ENCODE peak calls at places on chromosomes 3 and 15, in eight cellular contexts. One of them, this sample, is unnamed. For H3K4me1, the result is how much of the 10 kb centered on the place peaks cover.

GRCh38 chr3:153896197-153896596 is 225.0 kb upstream of the ARHGEF26 start:
- DNase-seq in stomach: no peak
- DNase-seq in right lobe of liver: no peak
- DNase-seq in IMR-90: no peak
- DNase-seq in ovary: no peak
- DNase-seq in upper lobe of left lung: no peak
- DNase-seq in heart left ventricle: no peak
- DNase-seq in spleen: no peak
- DNase-seq in this sample: no peak

GRCh38 chr15:39624806-39625205 is 43.9 kb downstream of the THBS1 start:
- DNase-seq in heart left ventricle: peak
- DNase-seq in upper lobe of left lung: no peak
- DNase-seq in ovary: peak
- DNase-seq in spleen: peak
- DNase-seq in stomach: peak
- DNase-seq in right lobe of liver: no peak
- DNase-seq in IMR-90: peak
- DNase-seq in this sample: no peak

GRCh38 chr15:70526221-70526973 is 237.0 kb downstream of the UACA start:
- DNase-seq in IMR-90: peak
- DNase-seq in stomach: no peak
- DNase-seq in ovary: no peak
- DNase-seq in upper lobe of left lung: no peak
- DNase-seq in spleen: peak
- DNase-seq in right lobe of liver: peak
- DNase-seq in heart left ventricle: no peak
- DNase-seq in this sample: peak

GRCh38 chr15:80559761-80560160 is 135.3 kb upstream of the ABHD17C start:
- DNase-seq in ovary: no peak
- DNase-seq in right lobe of liver: no peak
- DNase-seq in heart left ventricle: no peak
- DNase-seq in stomach: no peak
- DNase-seq in spleen: no peak
- DNase-seq in upper lobe of left lung: no peak
- DNase-seq in IMR-90: no peak
- DNase-seq in this sample: no peak

GRCh38 chr15:92429378-92430066 is 35.8 kb downstream of the ST8SIA2 start:
- DNase-seq in spleen: no peak
- DNase-seq in upper lobe of left lung: no peak
- DNase-seq in right lobe of liver: no peak
- DNase-seq in ovary: no peak
- DNase-seq in IMR-90: peak
- DNase-seq in heart left ventricle: no peak
- DNase-seq in stomach: no peak
- DNase-seq in this sample: no peak

GRCh38 chr3:133475245-133476010 is 75.6 kb downstream of the BFSP2 start:
- DNase-seq in stomach: no peak
- DNase-seq in heart left ventricle: no peak
- DNase-seq in right lobe of liver: peak
- DNase-seq in spleen: no peak
- DNase-seq in IMR-90: no peak
- DNase-seq in upper lobe of left lung: no peak
- DNase-seq in ovary: no peak
- DNase-seq in this sample: no peak

GRCh38 chr3:172082269-172082668 is 42.9 kb downstream of the FNDC3B start:
- DNase-seq in ovary: no peak
- DNase-seq in heart left ventricle: peak
- DNase-seq in spleen: no peak
- DNase-seq in upper lobe of left lung: no peak
- DNase-seq in IMR-90: peak
- DNase-seq in right lobe of liver: no peak
- DNase-seq in stomach: no peak
- DNase-seq in this sample: no peak

GRCh38 chr15:39565851-39566250 is 15.0 kb upstream of the THBS1 start:
- DNase-seq in stomach: no peak
- DNase-seq in heart left ventricle: no peak
- DNase-seq in IMR-90: peak
- DNase-seq in upper lobe of left lung: no peak
- DNase-seq in right lobe of liver: no peak
- DNase-seq in ovary: no peak
- DNase-seq in spleen: no peak
- DNase-seq in this sample: no peak

GRCh38 chr3:9736831-9737230 is 5.3 kb downstream of the BRPF1 start:
- DNase-seq in spleen: no peak
- DNase-seq in IMR-90: peak
- DNase-seq in heart left ventricle: no peak
- DNase-seq in right lobe of liver: no peak
- DNase-seq in stomach: no peak
- DNase-seq in upper lobe of left lung: no peak
- DNase-seq in ovary: no peak
- DNase-seq in this sample: no peak

GRCh38 chr3:187464682-187465081 is 96.5 kb downstream of the RTP4 start:
- DNase-seq in stomach: no peak
- DNase-seq in spleen: no peak
- DNase-seq in heart left ventricle: no peak
- DNase-seq in right lobe of liver: no peak
- DNase-seq in IMR-90: no peak
- DNase-seq in ovary: no peak
- DNase-seq in upper lobe of left lung: no peak
- DNase-seq in this sample: no peak

GRCh38 chr3:181006541-181006940 is 17.0 kb upstream of the DNAJC19 start:
- DNase-seq in upper lobe of left lung: no peak
- DNase-seq in stomach: no peak
- DNase-seq in right lobe of liver: no peak
- DNase-seq in ovary: no peak
- DNase-seq in IMR-90: peak
- DNase-seq in heart left ventricle: no peak
- DNase-seq in spleen: no peak
- DNase-seq in this sample: no peak

GRCh38 chr3:133113526-133113925 is 75.3 kb downstream of the TMEM108 start:
- DNase-seq in IMR-90: peak
- DNase-seq in spleen: no peak
- DNase-seq in upper lobe of left lung: no peak
- DNase-seq in heart left ventricle: no peak
- DNase-seq in right lobe of liver: no peak
- DNase-seq in ovary: no peak
- DNase-seq in stomach: no peak
- DNase-seq in this sample: no peak

GRCh38 chr3:123026551-123027291 is 842 bp downstream of the SEMA5B start:
- DNase-seq in IMR-90: no peak
- DNase-seq in upper lobe of left lung: peak
- DNase-seq in spleen: peak
- DNase-seq in stomach: peak
- DNase-seq in heart left ventricle: peak
- DNase-seq in right lobe of liver: peak
- DNase-seq in ovary: peak
- DNase-seq in this sample: no peak

DNA sequence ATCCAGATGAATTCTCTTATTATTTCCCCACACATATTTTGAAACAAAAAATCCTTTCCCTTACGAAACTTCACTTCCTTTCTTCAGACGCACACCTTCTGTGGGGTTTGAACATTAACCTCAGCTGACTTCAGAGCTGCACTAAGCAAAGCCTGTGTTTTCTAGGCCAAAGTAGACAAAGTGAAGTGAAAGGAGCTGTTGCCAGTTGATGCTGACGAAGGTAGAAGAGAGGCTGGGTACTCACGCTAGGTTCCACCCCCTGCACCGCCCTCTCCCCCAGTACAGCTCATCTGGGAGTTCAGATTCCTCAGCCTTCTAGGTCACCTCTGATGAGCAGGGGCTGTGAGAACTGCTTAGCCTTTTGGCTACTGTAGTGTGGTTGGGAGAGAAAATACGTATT is 24.1 kb downstream of the DUT start:
- DNase-seq in heart left ventricle: no peak
- DNase-seq in right lobe of liver: no peak
- DNase-seq in stomach: no peak
- DNase-seq in spleen: no peak
- DNase-seq in IMR-90: peak
- DNase-seq in upper lobe of left lung: no peak
- DNase-seq in ovary: no peak
- DNase-seq in this sample: no peak
- TF ChIP-seq POLR2A in heart left ventricle: no peak
- TF ChIP-seq POLR2A in right lobe of liver: no peak
- TF ChIP-seq POLR2A in stomach: no peak
- TF ChIP-seq POLR2A in spleen: no peak
- TF ChIP-seq POLR2A in IMR-90: no peak
- TF ChIP-seq POLR2A in upper lobe of left lung: no peak
- TF ChIP-seq POLR2A in ovary: no peak
- TF ChIP-seq POLR2A in this sample: no peak

GRCh38 chr3:52023860-52024764 is 28.4 kb upstream of the RPL29 start:
- DNase-seq in stomach: no peak
- DNase-seq in ovary: no peak
- DNase-seq in spleen: no peak
- DNase-seq in right lobe of liver: no peak
- DNase-seq in IMR-90: no peak
- DNase-seq in heart left ventricle: no peak
- DNase-seq in upper lobe of left lung: no peak
- DNase-seq in this sample: no peak
- H3K4me1 ChIP-seq in stomach: under half
- H3K4me1 ChIP-seq in ovary: under half
- H3K4me1 ChIP-seq in spleen: half or more
- H3K4me1 ChIP-seq in right lobe of liver: under half
- H3K4me1 ChIP-seq in IMR-90: under half
- H3K4me1 ChIP-seq in heart left ventricle: half or more
- H3K4me1 ChIP-seq in upper lobe of left lung: under half
- H3K4me1 ChIP-seq in this sample: under half

DNA sequence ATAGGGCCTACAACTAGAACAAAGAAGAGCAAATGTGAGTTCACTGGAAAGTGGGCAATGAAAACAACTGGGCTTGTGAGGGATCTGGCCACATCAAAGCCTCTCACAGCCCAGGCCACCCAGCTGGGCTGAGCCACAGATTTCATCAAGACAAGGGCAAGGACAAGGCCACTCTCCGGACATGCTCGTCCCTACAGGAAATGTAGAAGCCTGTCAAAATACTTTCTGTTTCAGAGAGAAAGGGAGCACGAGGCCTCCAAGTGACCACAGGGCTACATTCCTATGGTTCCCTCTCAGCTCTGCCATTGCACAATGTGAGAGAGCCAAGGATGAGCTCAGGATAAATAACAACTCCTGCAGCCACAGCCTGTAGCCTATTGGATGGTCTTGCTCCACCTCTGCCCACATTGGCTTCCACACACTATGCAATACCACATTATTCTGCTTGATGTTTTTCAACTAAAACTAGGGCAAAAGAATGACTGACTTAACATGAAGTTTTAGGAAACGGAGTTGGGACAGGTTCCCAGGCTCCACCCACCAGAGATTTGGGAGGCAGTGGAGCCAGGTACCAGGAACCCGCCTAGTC is 12.1 kb downstream of the TBC1D2B start:
- DNase-seq in right lobe of liver: peak
- DNase-seq in upper lobe of left lung: no peak
- DNase-seq in IMR-90: peak
- DNase-seq in spleen: no peak
- DNase-seq in stomach: peak
- DNase-seq in heart left ventricle: peak
- DNase-seq in ovary: peak
- DNase-seq in this sample: no peak
- H3K27ac ChIP-seq in right lobe of liver: peak
- H3K27ac ChIP-seq in upper lobe of left lung: peak
- H3K27ac ChIP-seq in IMR-90: peak
- H3K27ac ChIP-seq in spleen: peak
- H3K27ac ChIP-seq in stomach: peak
- H3K27ac ChIP-seq in heart left ventricle: peak
- H3K27ac ChIP-seq in ovary: peak
- H3K27ac ChIP-seq in this sample: peak

DNA sequence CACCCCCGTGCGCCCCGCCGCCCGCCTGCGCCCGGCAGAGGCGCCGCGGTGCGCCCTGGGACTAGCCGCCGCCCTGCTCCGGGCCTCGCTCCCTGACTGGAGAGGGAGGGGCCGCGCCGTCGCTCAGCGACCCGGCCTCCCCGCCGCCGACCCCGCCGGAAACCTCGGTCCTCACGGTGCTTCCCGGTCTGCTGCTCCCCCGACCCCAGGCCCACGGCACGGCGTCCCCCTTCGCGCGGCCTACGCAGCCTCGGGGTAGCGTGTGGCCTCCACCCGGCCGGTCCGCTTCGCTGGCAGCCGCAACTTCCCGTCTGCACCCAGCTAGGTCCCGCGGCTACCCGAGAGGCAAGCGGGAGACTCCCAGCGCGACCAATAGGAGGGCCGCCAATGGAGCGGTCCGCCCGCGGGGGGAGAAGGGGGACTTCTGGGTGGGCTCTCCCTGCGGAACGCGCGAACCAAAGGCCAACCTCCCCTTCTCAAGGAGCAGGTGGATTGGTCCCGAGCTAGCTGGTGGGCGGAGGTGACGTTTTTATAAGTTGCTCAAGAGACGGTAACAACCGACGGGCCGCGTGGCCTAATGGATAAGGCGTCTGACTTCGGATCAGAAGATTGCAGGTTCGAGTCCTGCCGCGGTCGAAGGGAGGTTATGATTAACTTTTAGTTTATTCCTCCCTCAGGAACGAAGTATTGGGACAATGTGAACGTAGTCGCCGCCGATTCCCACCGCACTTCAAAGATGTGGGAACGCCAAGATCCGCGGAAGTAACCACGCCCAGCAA is at the start of gene POLG:
- DNase-seq in ovary: peak
- DNase-seq in IMR-90: peak
- DNase-seq in stomach: peak
- DNase-seq in right lobe of liver: peak
- DNase-seq in spleen: peak
- DNase-seq in heart left ventricle: peak
- DNase-seq in upper lobe of left lung: peak
- DNase-seq in this sample: peak
- TF ChIP-seq POLR2A in ovary: peak
- TF ChIP-seq POLR2A in IMR-90: peak
- TF ChIP-seq POLR2A in stomach: no peak
- TF ChIP-seq POLR2A in right lobe of liver: peak
- TF ChIP-seq POLR2A in spleen: peak
- TF ChIP-seq POLR2A in heart left ventricle: peak
- TF ChIP-seq POLR2A in upper lobe of left lung: peak
- TF ChIP-seq POLR2A in this sample: peak

DNA sequence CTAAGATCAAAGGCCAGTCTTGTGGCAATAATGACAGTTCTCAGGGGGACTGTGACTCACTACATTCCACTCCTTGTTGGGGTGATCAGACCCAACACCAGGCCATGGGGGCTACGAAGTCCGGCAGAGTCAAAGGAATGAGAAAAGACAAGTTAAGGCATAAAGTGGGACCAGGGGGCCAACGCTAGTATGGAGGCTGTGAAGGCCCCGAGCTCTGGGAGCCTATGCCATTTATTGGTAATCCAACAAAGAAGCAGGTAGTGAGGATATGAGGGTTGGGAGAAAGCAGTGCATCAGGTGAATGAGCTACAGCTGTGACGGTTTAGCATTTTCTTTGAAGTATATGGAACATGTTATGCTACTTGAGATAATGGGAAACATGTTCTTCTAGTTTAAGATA is 104.4 kb upstream of the C2CD4B start:
- DNase-seq in stomach: no peak
- DNase-seq in spleen: no peak
- DNase-seq in right lobe of liver: no peak
- DNase-seq in upper lobe of left lung: no peak
- DNase-seq in IMR-90: no peak
- DNase-seq in heart left ventricle: no peak
- DNase-seq in ovary: no peak
- DNase-seq in this sample: no peak
- H3K4me1 ChIP-seq in stomach: under half
- H3K4me1 ChIP-seq in spleen: under half
- H3K4me1 ChIP-seq in right lobe of liver: under half
- H3K4me1 ChIP-seq in upper lobe of left lung: under half
- H3K4me1 ChIP-seq in IMR-90: under half
- H3K4me1 ChIP-seq in heart left ventricle: under half
- H3K4me1 ChIP-seq in ovary: under half
- H3K4me1 ChIP-seq in this sample: under half